ENCODE peak calls at places on chromosomes 5 and 9, in four cellular contexts. P, G, M and T are unnamed samples.
A peak's percentile ranks its signal among the peaks of the same experiment; 100 is the strongest.

GRCh38 chr5:132380741-132381140 is 11.2 kb downstream of the SLC22A5 start:
- DNase-seq in P (no peak), G (no peak), M (no peak), T (no peak)

GRCh38 chr5:165495829-165496380 is 1990.5 kb downstream of the MAT2B start:
- DNase-seq in P (no peak), G (no peak), M (no peak), T (no peak)

GRCh38 chr5:157689942-157690689 is 18.8 kb downstream of the C5orf52 start:
- DNase-seq in P (peak; percentile 12), G (no peak), M (peak; percentile 27), T (peak; percentile 63)

GRCh38 chr5:136811551-136811950 is 446.2 kb upstream of the TRPC7 start:
- DNase-seq in P (no peak), G (no peak), M (no peak), T (no peak)

GRCh38 chr9:76662476-76663281 is 101.6 kb upstream of the PCA3 start:
- DNase-seq in P (peak; percentile 53), G (no peak), M (no peak), T (no peak)

GRCh38 chr9:14165376-14166035 is 148.4 kb downstream of the NFIB start:
- DNase-seq in P (no peak), G (no peak), M (no peak), T (no peak)

GRCh38 chr9:23308114-23308513 is 517.9 kb downstream of the ELAVL2 start:
- DNase-seq in P (no peak), G (no peak), M (no peak), T (no peak)

GRCh38 chr5:172051643-172052362 is 45.4 kb upstream of the FBXW11 start:
- DNase-seq in P (no peak), G (no peak), M (no peak), T (peak; percentile 61)

GRCh38 chr9:136854842-136855460 is 2.8 kb downstream of the MAMDC4 start:
- DNase-seq in P (no peak), G (no peak), M (peak; percentile 23), T (no peak)

GRCh38 chr5:112436139-112436538 is 17.1 kb upstream of the EPB41L4A start:
- DNase-seq in P (no peak), G (no peak), M (no peak), T (no peak)

GRCh38 chr9:86925686-86926085 is 21.6 kb downstream of the GAS1 start:
- DNase-seq in P (no peak), G (no peak), M (no peak), T (no peak)

GRCh38 chr5:141866111-141866510 is 12.1 kb downstream of the PCDH1 start:
- DNase-seq in P (peak; percentile 91), G (no peak), M (no peak), T (no peak)

GRCh38 chr9:72622186-72622585 is 100.8 kb downstream of the TMC1 start:
- DNase-seq in P (no peak), G (no peak), M (no peak), T (no peak)

GRCh38 chr9:98146101-98146991 is 27.3 kb upstream of the TRIM14 start:
- DNase-seq in P (peak; percentile 84), G (no peak), M (no peak), T (no peak)

GRCh38 chr5:170265527-170265926 is 32.0 kb downstream of the LCP2 start:
- DNase-seq in P (no peak), G (peak; percentile 66), M (peak; percentile 64), T (no peak)

GRCh38 chr5:42745426-42745825 is 11.2 kb upstream of the CCDC152 start:
- DNase-seq in P (no peak), G (no peak), M (no peak), T (peak; percentile 43)

GRCh38 chr9:90915693-90916092 is 114.1 kb downstream of the SYK start:
- DNase-seq in P (peak; percentile 50), G (peak; percentile 35), M (no peak), T (no peak)

GRCh38 chr9:107484117-107484723 is 5.3 kb downstream of the KLF4 start:
- DNase-seq in P (peak; percentile 28), G (peak; percentile 49), M (no peak), T (peak; percentile 60)

DNA sequence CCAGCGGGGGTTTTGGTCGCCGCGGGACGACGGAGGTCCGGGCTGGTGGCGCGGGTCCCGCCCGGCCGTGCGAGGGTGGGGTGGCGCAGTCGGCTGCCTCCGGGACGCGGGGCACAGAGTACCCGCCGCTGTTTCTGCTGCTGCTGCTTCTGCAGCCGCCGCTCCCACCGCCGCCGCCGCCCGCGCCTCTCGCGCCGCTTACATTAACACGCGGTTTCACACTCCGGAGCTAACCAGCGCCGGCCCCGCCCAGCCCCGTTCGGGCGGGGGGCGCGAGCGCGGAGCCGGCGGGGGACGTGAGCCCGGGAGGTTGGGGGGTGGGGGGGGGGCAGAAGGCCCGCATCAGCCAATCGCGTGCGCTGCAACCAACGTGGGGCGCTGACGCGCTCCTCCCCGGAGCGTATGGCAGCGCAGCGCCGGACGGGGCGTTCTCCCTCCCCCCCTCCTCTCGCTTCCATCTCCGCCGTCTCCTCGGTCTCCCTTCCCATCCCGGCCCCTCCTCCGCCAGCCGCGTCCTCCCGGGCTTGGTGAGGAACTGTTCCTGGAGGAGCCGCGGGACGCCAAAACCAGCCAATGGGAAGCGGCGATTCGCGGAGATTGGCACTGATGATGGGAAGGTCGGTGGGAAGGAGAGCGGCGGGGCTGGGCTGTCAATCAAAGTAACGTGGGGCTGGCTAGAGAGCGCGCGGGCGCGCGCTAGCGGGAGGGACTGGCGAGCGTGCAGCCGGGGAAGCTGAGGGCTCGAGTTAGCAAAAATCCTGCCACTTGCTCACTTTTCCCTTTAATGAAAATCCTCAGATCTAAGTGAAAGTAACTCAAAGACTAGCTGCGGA is at the start of gene TLE1:
- DNase-seq in P (peak; percentile 100), G (peak; percentile 100), M (peak; percentile 100), T (peak; percentile 97)
- TF ChIP-seq POLR2A in P (peak; percentile 92), G (peak; percentile 91), M (peak; percentile 92), T (no peak)

GRCh38 chr9:93952119-93952783 is 2.9 kb downstream of the BARX1 start:
- DNase-seq in P (no peak), G (no peak), M (no peak), T (no peak)

GRCh38 chr9:93952784-93953491 is 2.2 kb downstream of the BARX1 start:
- DNase-seq in P (peak; percentile 37), G (no peak), M (no peak), T (no peak)

GRCh38 chr9:93950619-93951601 is 4.2 kb downstream of the BARX1 start:
- DNase-seq in P (peak; percentile 67), G (no peak), M (no peak), T (no peak)

GRCh38 chr9:93949694-93950449 is 5.3 kb downstream of the BARX1 start:
- DNase-seq in P (no peak), G (no peak), M (no peak), T (no peak)

GRCh38 chr9:93951655-93952118 is 3.5 kb downstream of the BARX1 start:
- DNase-seq in P (no peak), G (no peak), M (no peak), T (no peak)
- TF ChIP-seq POLR2A in P (no peak), G (no peak), M (no peak), T (no peak)

GRCh38 chr9:129165198-129165597 is 12.9 kb downstream of the IER5L start:
- DNase-seq in P (no peak), G (no peak), M (no peak), T (no peak)

GRCh38 chr9:129164246-129164930 is 13.7 kb downstream of the IER5L start:
- DNase-seq in P (peak; percentile 69), G (peak; percentile 73), M (peak; percentile 63), T (no peak)

GRCh38 chr9:129163753-129164152 is 14.3 kb downstream of the IER5L start:
- DNase-seq in P (no peak), G (no peak), M (no peak), T (no peak)

GRCh38 chr9:129170229-129170628 is 7.8 kb downstream of the IER5L start:
- DNase-seq in P (no peak), G (no peak), M (no peak), T (no peak)

GRCh38 chr9:129166962-129167557 is 11.0 kb downstream of the IER5L start:
- DNase-seq in P (peak; percentile 95), G (peak; percentile 79), M (peak; percentile 81), T (peak; percentile 30)
- TF ChIP-seq POLR2A in P (peak; percentile 72), G (no peak), M (peak; percentile 31), T (no peak)

GRCh38 chr9:34331191-34331590 is 1.8 kb downstream of the NUDT2 start:
- DNase-seq in P (no peak), G (no peak), M (no peak), T (no peak)

GRCh38 chr9:34328500-34328982 is 527 bp downstream of the KIF24 start:
- DNase-seq in P (no peak), G (no peak), M (no peak), T (peak; percentile 87)

GRCh38 chr9:34326690-34327089 is 2.4 kb downstream of the KIF24 start:
- DNase-seq in P (no peak), G (no peak), M (no peak), T (no peak)

GRCh38 chr9:34332370-34332964 is 3.1 kb downstream of the NUDT2 start:
- DNase-seq in P (no peak), G (no peak), M (no peak), T (peak; percentile 65)

GRCh38 chr9:34328983-34329832 is at the start of the genes KIF24 and NUDT2:
- DNase-seq in P (peak; percentile 97), G (peak; percentile 98), M (peak; percentile 98), T (peak; percentile 100)
- TF ChIP-seq POLR2A in P (peak; percentile 94), G (peak; percentile 84), M (peak; percentile 88), T (peak; percentile 95)

DNA sequence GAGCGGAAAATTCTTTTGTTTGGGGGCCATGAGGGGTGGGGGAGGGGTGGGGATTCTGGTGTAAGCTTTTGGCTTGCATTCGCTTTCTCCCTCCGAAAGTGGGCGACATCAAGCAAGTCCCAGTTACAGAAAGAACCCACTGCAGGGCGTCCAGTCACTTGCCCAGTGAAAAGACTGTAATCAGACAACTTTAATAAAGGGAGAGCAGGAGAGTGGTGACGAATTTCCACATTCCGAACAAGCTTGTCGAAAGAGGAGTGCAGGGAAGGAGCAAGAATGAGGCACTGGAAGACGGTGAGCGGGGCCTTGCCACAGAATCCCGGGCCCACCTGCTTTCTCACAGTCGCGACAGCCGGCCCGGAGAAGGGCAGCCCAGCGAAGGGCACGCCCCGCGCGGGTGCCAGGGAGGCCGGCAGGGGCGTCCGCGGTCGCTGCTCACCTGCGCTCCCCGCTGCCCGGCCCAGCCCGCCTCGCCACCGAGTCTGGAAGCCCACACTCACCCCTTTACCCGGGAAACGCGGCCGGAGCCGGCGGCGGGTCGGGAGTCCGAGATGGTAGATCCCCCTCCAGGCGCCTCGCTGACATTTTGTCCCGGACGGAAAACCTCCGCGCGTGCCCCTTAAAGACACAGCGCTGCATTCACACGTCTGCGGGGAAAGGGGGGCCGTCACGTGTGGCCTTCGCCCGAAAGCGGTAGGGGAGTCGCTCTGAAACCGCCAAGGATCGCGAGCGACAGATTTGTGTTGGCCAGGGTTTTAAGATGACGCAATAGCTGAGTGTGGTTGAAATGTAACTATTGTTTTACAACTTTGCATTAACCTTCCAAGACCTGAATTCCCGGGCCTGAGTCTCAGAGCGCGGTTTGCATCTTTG is at the start of gene ZBED3:
- DNase-seq in P (peak; percentile 90), G (peak; percentile 78), M (peak; percentile 76), T (peak; percentile 77)
- TF ChIP-seq POLR2A in P (peak; percentile 68), G (peak; percentile 5), M (peak; percentile 31), T (no peak)

DNA sequence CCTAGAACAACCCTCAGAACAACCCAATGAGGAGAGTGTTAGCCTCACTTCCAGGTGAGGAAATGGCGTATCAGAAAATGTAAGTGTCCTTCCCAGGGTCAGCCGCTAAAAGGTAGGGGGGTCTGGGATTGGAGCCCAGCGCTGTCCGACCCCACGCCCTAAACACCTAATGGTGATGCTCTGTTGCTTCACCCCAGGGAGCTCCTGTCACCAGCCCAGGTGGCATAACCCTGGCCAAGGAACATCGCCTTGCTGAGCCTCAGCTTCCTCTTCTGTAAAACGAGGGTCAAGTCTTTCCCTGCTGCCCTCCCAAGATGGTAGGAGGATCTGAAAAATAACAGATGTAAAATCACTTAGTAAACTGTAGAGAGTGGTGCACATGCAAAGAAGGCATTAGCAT is 132.5 kb downstream of the PAX5 start:
- DNase-seq in P (no peak), G (no peak), M (no peak), T (no peak)
- TF ChIP-seq POLR2A in P (no peak), G (no peak), M (no peak), T (no peak)